ENCODE peak calls at places on chromosomes 16 and 17, in ten cellular contexts. E is caudate nucleus; N is activated CD4-positive, CD25-positive, alpha-beta regulatory T cell; T is renal cortical epithelial cell; Y is GF-D8; X is hepatic stellate cell; B is stimulated activated CD8-positive, alpha-beta memory T cell treated with anti-CD3 and anti-CD28 coated beads, Interleukin-12 subunit alpha, Interleukin-12 subunit beta, amount 100 ng/mL, for 1 hour; G is T-helper 2 cell; J is activated T-cell treated with anti-CD3 and anti-CD28 coated beads for 1 hour; D is HCT116. M is an unnamed sample.

GRCh38 chr16:11329080-11329491 is 16.2 kb upstream of the RMI2 start:
- DNase-seq in E (no peak), N (no peak), T (peak; percentile 61), Y (no peak), X (peak; percentile 80), B (no peak), G (no peak), J (no peak), D (no peak), M (no peak)

GRCh38 chr16:52861614-52862022 is 191.1 kb downstream of the CHD9NB start:
- DNase-seq in E (no peak), N (no peak), T (peak; percentile 60), Y (no peak), X (no peak), B (no peak), G (no peak), J (no peak), D (peak; percentile 4), M (no peak)

GRCh38 chr16:11105038-11105903 is 150.7 kb downstream of the SOCS1 start:
- DNase-seq in E (no peak), N (no peak), T (peak; percentile 91), Y (peak; percentile 100), X (peak; percentile 77), B (no peak), G (no peak), J (no peak), D (no peak), M (no peak)

GRCh38 chr17:59328534-59329095 is 2.8 kb upstream of the YPEL2 start:
- DNase-seq in E (no peak), N (no peak), T (no peak), Y (no peak), X (no peak), B (no peak), G (no peak), J (no peak), D (no peak), M (no peak)

GRCh38 chr17:73746314-73747073 is 102.2 kb upstream of the SDK2 start:
- DNase-seq in E (no peak), N (no peak), T (no peak), Y (no peak), X (no peak), B (no peak), G (no peak), J (no peak), D (no peak), M (no peak)

GRCh38 chr17:57940217-57940616 is 15.0 kb downstream of the CUEDC1 start:
- DNase-seq in E (no peak), N (no peak), T (no peak), Y (no peak), X (no peak), B (no peak), G (no peak), J (no peak), D (no peak), M (no peak)

GRCh38 chr16:51085271-51085670 is 65.8 kb downstream of the SALL1 start:
- DNase-seq in E (no peak), N (no peak), T (peak; percentile 92), Y (no peak), X (no peak), B (no peak), G (no peak), J (no peak), D (no peak), M (no peak)

GRCh38 chr17:8503368-8503767 is 67.7 kb downstream of the NDEL1 start:
- DNase-seq in E (no peak), N (no peak), T (no peak), Y (no peak), X (no peak), B (no peak), G (no peak), J (no peak), D (no peak), M (no peak)

M was measured in smooth muscle cell of the brain vasculature.